ENCODE peak calls at places on chromosomes 4 and X, in five cellular contexts. F is endothelial cell, R is ACHN, C is WTC11, X is NCI-H510A. A is an unnamed sample.
A peak's percentile ranks its signal among the peaks of the same experiment; 100 is the strongest.

GRCh38 chrX:41481264-41482109 is 34.3 kb downstream of the NYX start:
- DNase-seq in F (peak; percentile 15), R (peak; percentile 22), C (peak; percentile 31), X (no peak), A (peak; percentile 6)

GRCh38 chr4:167230744-167231143 is 3.5 kb downstream of the SPOCK3 start:
- DNase-seq in F (no peak), R (no peak), C (no peak), X (no peak), A (no peak)

GRCh38 chrX:34875204-34875603 is 67.4 kb upstream of the FAM47B start:
- DNase-seq in F (no peak), R (no peak), C (no peak), X (peak; percentile 4), A (no peak)

GRCh38 chr4:7248857-7249256 is 56.5 kb downstream of the SORCS2 start:
- DNase-seq in F (no peak), R (no peak), C (no peak), X (no peak), A (no peak)

GRCh38 chr4:25859429-25860148 is 3.2 kb downstream of the SEL1L3 start:
- DNase-seq in F (no peak), R (no peak), C (no peak), X (no peak), A (peak; percentile 52)

GRCh38 chr4:26583538-26583864 is 383 bp upstream of the TBC1D19 start:
- DNase-seq in F (no peak), R (no peak), C (no peak), X (peak; percentile 19), A (no peak)

GRCh38 chrX:136954930-136955329 is 74.4 kb upstream of the RBMX start:
- DNase-seq in F (no peak), R (peak; percentile 33), C (no peak), X (no peak), A (no peak)

GRCh38 chrX:107574054-107574683 is 54.1 kb upstream of the PRPS1 start:
- DNase-seq in F (no peak), R (no peak), C (no peak), X (no peak), A (no peak)

GRCh38 chr4:141403782-141404181 is 183.1 kb downstream of the ZNF330 start:
- DNase-seq in F (no peak), R (no peak), C (no peak), X (no peak), A (no peak)

GRCh38 chr4:102620697-102621497 is 119.7 kb downstream of the NFKB1 start:
- DNase-seq in F (no peak), R (peak; percentile 94), C (no peak), X (no peak), A (no peak)

GRCh38 chr4:184281231-184282139 is 63.8 kb upstream of the ENPP6 start:
- DNase-seq in F (no peak), R (no peak), C (no peak), X (no peak), A (no peak)

GRCh38 chrX:24146283-24146865 is 3.2 kb upstream of the ZFX start:
- DNase-seq in F (no peak), R (peak; percentile 22), C (no peak), X (no peak), A (no peak)

GRCh38 chr4:15398732-15399131 is 29.1 kb upstream of the C1QTNF7 start:
- DNase-seq in F (no peak), R (no peak), C (no peak), X (no peak), A (no peak)

GRCh38 chr4:77599378-77599777 is 6.2 kb upstream of the CXCL13 start:
- DNase-seq in F (peak; percentile 43), R (peak; percentile 53), C (peak; percentile 38), X (no peak), A (no peak)

GRCh38 chr4:150224896-150225591 is 146.8 kb downstream of the DCLK2 start:
- DNase-seq in F (no peak), R (no peak), C (no peak), X (no peak), A (no peak)

GRCh38 chr4:1412376-1413220 is 6.4 kb upstream of the NKX1-1 start:
- DNase-seq in F (no peak), R (no peak), C (no peak), X (no peak), A (no peak)

GRCh38 chr4:156830356-156830755 is 141.2 kb downstream of the PDGFC start:
- DNase-seq in F (no peak), R (no peak), C (no peak), X (no peak), A (no peak)

GRCh38 chrX:154441984-154442707 is 1.8 kb upstream of the FAM50A start:
- DNase-seq in F (no peak), R (no peak), C (no peak), X (no peak), A (no peak)

GRCh38 chrX:133794151-133794550 is 191.2 kb downstream of the GPC3 start:
- DNase-seq in F (no peak), R (no peak), C (no peak), X (no peak), A (no peak)

GRCh38 chr4:128810331-128810870 is 901 bp downstream of the JADE1 start:
- DNase-seq in F (peak; percentile 9), R (no peak), C (no peak), X (no peak), A (peak; percentile 44)

GRCh38 chr4:75180217-75180616 is 247.3 kb downstream of the PARM1 start:
- DNase-seq in F (no peak), R (no peak), C (no peak), X (no peak), A (no peak)

GRCh38 chr4:28966982-28967381 is 1753.2 kb upstream of the PCDH7 start:
- DNase-seq in F (no peak), R (peak; percentile 30), C (no peak), X (no peak), A (no peak)

GRCh38 chrX:86047174-86047991 is at the start of gene CHM:
- DNase-seq in F (peak; percentile 47), R (peak; percentile 75), C (peak; percentile 21), X (no peak), A (peak; percentile 73)

GRCh38 chr4:8708401-8709021 is 115.9 kb downstream of the CPZ start:
- DNase-seq in F (no peak), R (no peak), C (peak; percentile 0), X (no peak), A (no peak)

GRCh38 chrX:153765138-153766079 is 1.4 kb downstream of the PLXNB3 start:
- DNase-seq in F (peak; percentile 45), R (no peak), C (no peak), X (no peak), A (no peak)